ENCODE peak calls at places on chromosomes 13 and 19, in five cellular contexts. L is left ventricle myocardium inferior, I is spleen, M is GM13976, X is AG09319. B is an unnamed sample.

GRCh38 chr13:72726721-72727416 is 560 bp downstream of the MZT1 start:
- DNase-seq in L (peak; percentile 42), I (peak; percentile 93), M (peak; percentile 41), X (no peak), B (no peak)

GRCh38 chr19:35336166-35336955 is 7.4 kb downstream of the CD22 start:
- DNase-seq in L (no peak), I (no peak), M (peak; percentile 16), X (no peak), B (no peak)

GRCh38 chr19:33773704-33774624 is 22.7 kb upstream of the KCTD15 start:
- DNase-seq in L (no peak), I (no peak), M (no peak), X (no peak), B (no peak)

GRCh38 chr13:100305398-100305797 is 216.5 kb downstream of the PCCA start:
- DNase-seq in L (no peak), I (no peak), M (no peak), X (no peak), B (no peak)

GRCh38 chr19:17292301-17293074 is 10.7 kb downstream of the ABHD8 start:
- DNase-seq in L (peak; percentile 66), I (peak; percentile 94), M (peak; percentile 98), X (peak; percentile 59), B (peak; percentile 78)

GRCh38 chr13:27440408-27440807 is 10.0 kb downstream of the MTIF3 start:
- DNase-seq in L (no peak), I (no peak), M (no peak), X (no peak), B (no peak)

GRCh38 chr19:1568320-1569019 is at the start of gene MEX3D:
- DNase-seq in L (peak; percentile 81), I (peak; percentile 93), M (peak; percentile 100), X (no peak), B (peak; percentile 78)

GRCh38 chr13:32940601-32941000 is 75.6 kb upstream of the KL start:
- DNase-seq in L (peak; percentile 27), I (no peak), M (no peak), X (no peak), B (no peak)

GRCh38 chr13:107025991-107026390 is 458.1 kb upstream of the ARGLU1 start:
- DNase-seq in L (peak; percentile 31), I (no peak), M (no peak), X (no peak), B (no peak)

GRCh38 chr13:41139296-41139966 is 6.8 kb upstream of the KBTBD6 start:
- DNase-seq in L (no peak), I (no peak), M (no peak), X (no peak), B (no peak)

GRCh38 chr13:21673592-21674270 is 2.9 kb downstream of the FGF9 start:
- DNase-seq in L (peak; percentile 46), I (peak; percentile 86), M (peak; percentile 76), X (no peak), B (peak; percentile 59)

GRCh38 chr13:39347926-39348901 is 254.8 kb downstream of the LHFPL6 start:
- DNase-seq in L (peak; percentile 63), I (no peak), M (no peak), X (no peak), B (no peak)

GRCh38 chr19:58578430-58578925 is 5.3 kb upstream of the MZF1 start:
- DNase-seq in L (no peak), I (no peak), M (peak; percentile 42), X (no peak), B (peak; percentile 9)

GRCh38 chr19:58582985-58583384 is 9.8 kb upstream of the MZF1 start:
- DNase-seq in L (no peak), I (no peak), M (no peak), X (no peak), B (peak; percentile 13)

GRCh38 chr19:58579473-58580142 is 6.5 kb upstream of the MZF1 start:
- DNase-seq in L (no peak), I (peak; percentile 33), M (no peak), X (no peak), B (no peak)

GRCh38 chr19:58584498-58585441 is 11.6 kb upstream of the MZF1 start:
- DNase-seq in L (no peak), I (no peak), M (no peak), X (no peak), B (no peak)

DNA sequence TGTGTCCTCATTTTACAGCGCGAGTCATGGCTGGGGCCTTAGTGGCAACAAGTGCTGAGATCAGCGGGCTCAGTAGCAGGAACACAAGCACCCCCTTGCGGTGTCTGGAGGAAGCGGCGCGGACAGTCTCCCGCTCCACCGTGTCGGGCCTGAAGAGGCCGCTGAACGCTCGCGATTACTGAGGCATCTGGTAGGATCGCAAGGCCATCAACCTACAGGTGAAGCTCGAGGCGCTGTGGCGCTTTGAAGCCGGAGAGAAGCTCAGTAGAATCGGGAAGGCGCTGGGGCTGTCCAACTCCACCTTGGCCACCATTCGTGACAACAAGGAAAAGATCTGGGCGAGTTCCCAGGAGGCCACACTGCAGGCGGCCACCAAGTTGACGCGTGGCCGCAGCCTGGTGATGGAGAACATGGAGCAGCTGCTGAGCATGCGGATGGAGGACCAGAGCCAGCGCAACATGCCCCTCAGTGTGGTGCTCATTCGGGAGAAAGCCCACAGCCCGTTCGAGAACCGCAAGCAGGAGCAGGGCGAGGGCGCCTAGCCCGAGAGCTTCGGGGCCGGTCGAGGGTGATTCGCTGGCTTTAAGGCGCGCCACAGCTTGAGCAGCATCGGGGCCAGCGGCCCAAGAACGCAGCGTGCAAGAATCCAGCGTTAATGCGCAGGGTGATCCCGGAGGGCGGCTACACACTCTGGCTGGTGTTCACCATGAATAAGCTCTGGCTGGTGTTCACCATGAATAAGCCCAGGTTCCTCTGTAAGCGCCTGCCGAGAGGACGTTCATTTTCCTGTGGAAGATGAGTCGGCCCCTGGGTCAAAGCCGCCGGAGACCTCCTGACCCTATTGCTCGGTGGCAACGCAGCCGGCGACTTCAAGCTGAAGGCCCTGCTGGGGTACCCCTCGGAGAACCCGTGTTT is 8.3 kb upstream of the MZF1 start:
- DNase-seq in L (peak; percentile 87), I (peak; percentile 94), M (peak; percentile 91), X (peak; percentile 63), B (peak; percentile 90)
- TF ChIP-seq CTCF in L (peak; percentile 97), I (peak; percentile 91), M (peak; percentile 97), X (peak; percentile 97), B (peak; percentile 89)

DNA sequence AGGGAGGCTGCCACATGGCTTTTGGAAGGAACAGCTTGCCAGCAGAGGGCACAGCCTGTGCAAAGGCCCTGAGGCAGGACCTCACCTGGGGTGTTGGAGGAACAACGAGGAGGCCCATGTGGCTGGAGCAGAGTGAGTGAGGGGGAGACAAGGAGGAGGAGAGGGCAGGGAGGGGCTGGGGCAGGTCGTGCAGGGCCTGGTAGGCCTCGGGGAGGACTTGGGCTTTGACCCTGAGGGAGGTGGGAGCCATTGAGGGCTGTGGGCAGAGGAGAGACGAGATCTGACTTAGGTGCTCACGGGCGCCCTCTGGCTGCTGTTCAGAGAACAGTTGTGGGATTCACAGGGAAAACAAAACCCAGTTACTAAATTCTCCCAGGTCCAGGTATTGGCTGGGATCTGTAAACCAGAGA is 25.2 kb downstream of the ZNRF4 start:
- DNase-seq in L (no peak), I (no peak), M (peak; percentile 70), X (no peak), B (no peak)
- TF ChIP-seq CTCF in L (peak; percentile 53), I (peak; percentile 22), M (peak; percentile 30), X (peak; percentile 33), B (peak; percentile 46)

GRCh38 chr13:109767023-109767422 is 19.4 kb downstream of the IRS2 start:
- DNase-seq in L (no peak), I (no peak), M (no peak), X (no peak), B (no peak)

GRCh38 chr13:109761695-109762094 is 24.7 kb downstream of the IRS2 start:
- DNase-seq in L (no peak), I (no peak), M (no peak), X (no peak), B (no peak)

GRCh38 chr13:109764045-109764444 is 22.3 kb downstream of the IRS2 start:
- DNase-seq in L (no peak), I (no peak), M (no peak), X (no peak), B (no peak)

GRCh38 chr13:109762791-109763190 is 23.6 kb downstream of the IRS2 start:
- DNase-seq in L (no peak), I (no peak), M (no peak), X (no peak), B (no peak)

GRCh38 chr13:109764474-109765292 is 21.7 kb downstream of the IRS2 start:
- DNase-seq in L (no peak), I (no peak), M (no peak), X (no peak), B (no peak)
- TF ChIP-seq CTCF in L (peak; percentile 20), I (no peak), M (no peak), X (peak; percentile 15), B (no peak)

DNA sequence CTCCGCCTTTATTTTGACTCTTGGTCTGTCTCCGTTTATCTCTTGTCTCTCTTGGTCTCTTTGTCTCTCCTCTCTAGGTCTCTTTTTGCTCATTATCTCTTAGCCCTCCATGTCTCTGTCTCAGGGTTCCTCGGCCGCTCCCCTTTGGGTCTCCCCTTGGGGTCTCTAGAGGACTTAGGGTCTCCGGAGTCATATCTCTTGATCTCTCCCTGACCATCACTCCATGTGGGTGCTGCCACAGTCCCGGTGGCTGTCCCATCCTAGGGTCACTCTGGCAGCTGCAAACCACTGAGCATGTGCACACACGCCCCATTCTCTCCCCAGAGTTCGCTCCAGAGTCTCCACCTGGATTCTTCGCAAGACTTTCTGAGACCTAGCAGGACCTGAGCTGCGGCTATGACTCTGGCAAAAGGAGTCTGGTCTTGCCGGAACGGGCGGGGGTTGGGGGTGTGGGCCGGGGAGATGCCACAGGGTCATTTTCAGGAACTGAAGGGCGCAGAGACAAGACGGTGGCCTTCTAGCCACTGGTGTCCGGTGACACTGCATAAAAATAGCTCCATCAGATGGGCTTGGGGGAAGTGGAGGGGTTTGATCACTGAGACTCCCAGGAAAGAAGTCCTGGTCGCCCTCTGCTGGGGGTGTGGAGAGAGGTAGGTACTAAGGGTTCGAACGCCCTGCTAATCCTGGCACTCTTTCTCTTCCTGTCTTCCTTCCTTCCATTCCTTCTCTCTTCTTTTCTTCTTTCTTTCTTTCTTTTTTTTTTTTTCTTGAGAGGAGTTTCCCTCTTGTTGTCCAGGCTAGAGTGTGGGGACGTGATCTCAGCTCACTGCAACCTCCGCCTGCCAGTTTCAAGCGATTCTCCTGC is 1.2 kb upstream of the KCNA7 start:
- DNase-seq in L (no peak), I (no peak), M (no peak), X (no peak), B (no peak)
- TF ChIP-seq CTCF in L (peak; percentile 19), I (no peak), M (no peak), X (peak; percentile 18), B (no peak)

DNA sequence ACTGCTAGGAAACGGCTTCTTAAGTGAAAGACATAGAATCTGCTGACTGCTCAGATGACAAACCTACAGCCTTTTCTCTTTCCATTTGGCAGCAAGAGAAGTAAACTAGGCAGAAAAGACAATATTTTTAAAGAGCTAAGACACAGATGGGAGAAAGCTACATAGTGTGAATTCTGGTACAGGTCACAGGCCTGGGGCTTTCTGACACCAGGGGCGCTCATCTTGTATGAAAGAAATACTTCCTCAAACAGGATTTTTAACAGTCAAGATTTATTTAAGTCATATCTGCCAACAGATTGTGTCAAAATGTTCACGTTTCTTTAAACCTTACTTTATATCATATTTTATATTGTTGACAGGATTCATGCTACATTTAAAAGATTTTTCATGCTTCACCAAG is 78.4 kb downstream of the MIPEP start:
- DNase-seq in L (no peak), I (no peak), M (peak; percentile 45), X (no peak), B (no peak)
- TF ChIP-seq CTCF in L (no peak), I (no peak), M (no peak), X (no peak), B (no peak)

GRCh38 chr19:29285878-29286277 is 72.9 kb upstream of the UQCRFS1 start:
- DNase-seq in L (no peak), I (no peak), M (no peak), X (no peak), B (no peak)
- TF ChIP-seq CTCF in L (peak; percentile 15), I (no peak), M (no peak), X (peak; percentile 11), B (no peak)